ENCODE peak calls at places on chromosomes 1 and 21, in four cellular contexts. One of them, this sample, is unnamed.

GRCh38 chr1:173329747-173330146 is 122.6 kb upstream of the TNFSF4 start:
- DNase-seq in H9: no peak
- DNase-seq in H1: no peak
- DNase-seq in IMR-90: peak
- DNase-seq in this sample: no peak

GRCh38 chr1:211708006-211708405 is 32.6 kb upstream of the NEK2 start:
- DNase-seq in H9: no peak
- DNase-seq in IMR-90: peak
- DNase-seq in H1: no peak
- DNase-seq in this sample: no peak

GRCh38 chr1:65503427-65503826 is 83.0 kb downstream of the LEPR start:
- DNase-seq in IMR-90: peak
- DNase-seq in H9: no peak
- DNase-seq in H1: no peak
- DNase-seq in this sample: no peak

GRCh38 chr1:50080904-50081586 is 27.7 kb upstream of the ELAVL4 start:
- DNase-seq in H9: no peak
- DNase-seq in IMR-90: no peak
- DNase-seq in H1: peak
- DNase-seq in this sample: peak

GRCh38 chr1:203173566-203173965 is 2.1 kb downstream of the MYBPH start:
- DNase-seq in IMR-90: no peak
- DNase-seq in H9: no peak
- DNase-seq in H1: no peak
- DNase-seq in this sample: peak

GRCh38 chr1:26288311-26288941 is 8.5 kb downstream of the SH3BGRL3 start:
- DNase-seq in IMR-90: peak
- DNase-seq in H9: no peak
- DNase-seq in H1: no peak
- DNase-seq in this sample: no peak

GRCh38 chr1:214123061-214123784 is 135.4 kb downstream of the PROX1 start:
- DNase-seq in IMR-90: peak
- DNase-seq in H1: no peak
- DNase-seq in H9: peak
- DNase-seq in this sample: peak

GRCh38 chr1:14980801-14981200 is 172.7 kb upstream of the TMEM51 start:
- DNase-seq in IMR-90: peak
- DNase-seq in H9: no peak
- DNase-seq in H1: no peak
- DNase-seq in this sample: peak

GRCh38 chr1:36320291-36320758 is 3.1 kb downstream of the EVA1B start:
- DNase-seq in H1: peak
- DNase-seq in H9: no peak
- DNase-seq in IMR-90: no peak
- DNase-seq in this sample: no peak

GRCh38 chr1:164617607-164618564 is 58.9 kb downstream of the PBX1 start:
- DNase-seq in H1: peak
- DNase-seq in H9: peak
- DNase-seq in IMR-90: peak
- DNase-seq in this sample: peak

GRCh38 chr1:118136511-118136937 is 48.5 kb downstream of the SPAG17 start:
- DNase-seq in H9: no peak
- DNase-seq in H1: no peak
- DNase-seq in IMR-90: peak
- DNase-seq in this sample: peak

GRCh38 chr1:156625436-156626078 is 6.3 kb downstream of the HAPLN2 start:
- DNase-seq in IMR-90: peak
- DNase-seq in H9: no peak
- DNase-seq in H1: peak
- DNase-seq in this sample: peak

GRCh38 chr1:26530540-26530897 is 958 bp downstream of the RPS6KA1 start:
- DNase-seq in IMR-90: no peak
- DNase-seq in H9: peak
- DNase-seq in H1: peak
- DNase-seq in this sample: peak

GRCh38 chr21:45945066-45945867 is 36.3 kb upstream of the COL6A1 start:
- DNase-seq in H1: no peak
- DNase-seq in H9: no peak
- DNase-seq in IMR-90: no peak
- DNase-seq in this sample: no peak

GRCh38 chr1:235597867-235598553 is 51.6 kb downstream of the GNG4 start:
- DNase-seq in IMR-90: peak
- DNase-seq in H9: no peak
- DNase-seq in H1: no peak
- DNase-seq in this sample: peak

GRCh38 chr1:106975944-106976343 is 80.5 kb upstream of the PRMT6 start:
- DNase-seq in H9: peak
- DNase-seq in H1: no peak
- DNase-seq in IMR-90: peak
- DNase-seq in this sample: peak

GRCh38 chr1:91804546-91805023 is 81.4 kb downstream of the TGFBR3 start:
- DNase-seq in H1: no peak
- DNase-seq in H9: no peak
- DNase-seq in IMR-90: no peak
- DNase-seq in this sample: no peak

GRCh38 chr1:218495931-218496330 is 150.8 kb downstream of the TGFB2 start:
- DNase-seq in H9: no peak
- DNase-seq in IMR-90: no peak
- DNase-seq in H1: no peak
- DNase-seq in this sample: no peak

GRCh38 chr1:201742476-201742875 is 86.5 kb upstream of the IPO9 start:
- DNase-seq in H1: no peak
- DNase-seq in H9: no peak
- DNase-seq in IMR-90: no peak
- DNase-seq in this sample: no peak

GRCh38 chr1:40090652-40091355 is 6.2 kb downstream of the PPT1 start:
- DNase-seq in IMR-90: peak
- DNase-seq in H9: no peak
- DNase-seq in H1: no peak
- DNase-seq in this sample: no peak

GRCh38 chr1:9066945-9067807 is 2.3 kb downstream of the SLC2A5 start:
- DNase-seq in IMR-90: peak
- DNase-seq in H1: no peak
- DNase-seq in H9: no peak
- DNase-seq in this sample: no peak

GRCh38 chr1:42936309-42937078 is 22.2 kb downstream of the SLC2A1 start:
- DNase-seq in IMR-90: peak
- DNase-seq in H9: no peak
- DNase-seq in H1: no peak
- DNase-seq in this sample: no peak

GRCh38 chr1:244865820-244866219 is 1.5 kb upstream of the HNRNPU start:
- DNase-seq in IMR-90: no peak
- DNase-seq in H9: no peak
- DNase-seq in H1: no peak
- DNase-seq in this sample: no peak

GRCh38 chr1:199221371-199222150 is 582.7 kb downstream of the PTPRC start:
- DNase-seq in IMR-90: no peak
- DNase-seq in H9: no peak
- DNase-seq in H1: no peak
- DNase-seq in this sample: no peak

GRCh38 chr1:173445164-173445563 is 32.0 kb upstream of the PRDX6 start:
- DNase-seq in H1: no peak
- DNase-seq in H9: no peak
- DNase-seq in IMR-90: no peak
- DNase-seq in this sample: peak

GRCh38 chr1:3903141-3904005 is 3.3 kb upstream of the C1orf174 start:
- DNase-seq in H1: no peak
- DNase-seq in IMR-90: no peak
- DNase-seq in H9: no peak
- DNase-seq in this sample: no peak

GRCh38 chr21:42973309-42973990 is 912 bp upstream of the PKNOX1 start:
- DNase-seq in H1: no peak
- DNase-seq in IMR-90: no peak
- DNase-seq in H9: peak
- DNase-seq in this sample: no peak

GRCh38 chr1:117014209-117014608 is 12.6 kb downstream of the CD101 start:
- DNase-seq in H1: no peak
- DNase-seq in IMR-90: no peak
- DNase-seq in H9: no peak
- DNase-seq in this sample: no peak

GRCh38 chr1:25927541-25928265 is 21.5 kb upstream of the STMN1 start:
- DNase-seq in IMR-90: no peak
- DNase-seq in H9: peak
- DNase-seq in H1: no peak
- DNase-seq in this sample: peak

GRCh38 chr21:29351691-29352090 is 53.0 kb downstream of the BACH1 start:
- DNase-seq in H1: no peak
- DNase-seq in IMR-90: peak
- DNase-seq in H9: no peak
- DNase-seq in this sample: no peak

GRCh38 chr1:186482661-186483255 is 21.8 kb upstream of the PDC start:
- DNase-seq in H1: peak
- DNase-seq in H9: peak
- DNase-seq in IMR-90: peak
- DNase-seq in this sample: peak

GRCh38 chr1:32797456-32797855 is 19.7 kb downstream of the YARS1 start:
- DNase-seq in H9: no peak
- DNase-seq in IMR-90: peak
- DNase-seq in H1: no peak
- DNase-seq in this sample: no peak

DNA sequence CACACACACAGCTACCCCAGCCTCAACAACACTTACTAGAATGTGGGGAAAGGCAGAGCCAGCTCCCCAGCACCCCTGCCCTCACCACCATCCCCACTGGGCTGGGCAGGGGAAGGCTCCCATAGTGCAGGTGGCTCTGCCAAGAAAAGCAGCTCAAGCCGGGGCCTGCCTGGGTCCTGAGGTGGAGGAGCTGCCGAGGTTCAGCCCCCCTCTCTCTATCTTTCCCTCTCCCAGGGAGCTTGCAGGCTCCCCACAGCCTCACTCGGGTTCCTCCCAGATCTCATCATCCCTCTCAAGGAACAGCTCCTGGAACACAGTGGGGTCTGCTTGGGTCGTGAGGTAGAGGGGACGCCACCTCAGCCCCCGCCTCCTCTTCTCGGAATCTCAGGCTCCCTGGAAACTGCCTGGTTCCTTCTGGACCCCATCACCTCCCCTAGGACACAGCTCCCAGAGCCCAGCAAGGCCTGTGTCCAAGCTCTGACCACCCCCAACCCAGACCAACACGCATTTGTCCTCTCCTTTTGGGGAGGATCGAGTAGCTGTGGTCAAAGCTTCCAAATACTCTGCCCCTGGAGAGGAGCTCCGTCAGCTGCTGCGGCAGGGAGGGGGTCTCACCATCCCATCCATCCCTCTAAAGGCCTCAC is 704 bp downstream of the S100A16 start:
- DNase-seq in H9: no peak
- DNase-seq in H1: no peak
- DNase-seq in IMR-90: no peak
- DNase-seq in this sample: no peak
- H3K4me2 ChIP-seq in H9: peak
- H3K4me2 ChIP-seq in H1: peak
- H3K4me2 ChIP-seq in IMR-90: peak
- H3K4me2 ChIP-seq in this sample: peak

DNA sequence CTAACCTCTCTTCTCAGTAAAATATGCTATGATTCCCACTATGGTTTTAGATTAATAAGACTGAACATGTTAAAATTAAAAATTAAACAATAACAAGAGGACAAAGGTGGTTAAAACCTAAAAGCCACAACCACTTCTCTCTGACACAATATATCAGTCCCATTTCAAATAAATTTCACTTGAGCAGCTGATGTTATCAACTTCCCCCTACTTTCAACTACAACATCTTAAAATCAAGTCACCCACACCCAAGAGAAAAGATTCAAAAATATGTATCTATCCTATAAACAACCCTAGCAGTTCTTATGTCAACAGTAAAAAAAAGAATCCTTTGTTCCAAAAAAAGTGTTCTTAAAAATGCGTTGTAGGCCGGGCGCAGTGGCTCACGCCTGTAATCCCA is 7.5 kb downstream of the PUM1 start:
- DNase-seq in H9: no peak
- DNase-seq in H1: no peak
- DNase-seq in IMR-90: no peak
- DNase-seq in this sample: no peak
- H3K56ac ChIP-seq in H9: no peak
- H3K56ac ChIP-seq in H1: no peak
- H3K56ac ChIP-seq in IMR-90: no peak
- H3K56ac ChIP-seq in this sample: no peak

GRCh38 chr1:210685295-210685650 is 356.6 kb downstream of the HHAT start:
- DNase-seq in H1: no peak
- DNase-seq in IMR-90: no peak
- DNase-seq in H9: no peak
- DNase-seq in this sample: no peak
- H3K4me2 ChIP-seq in H1: no peak
- H3K4me2 ChIP-seq in IMR-90: no peak
- H3K4me2 ChIP-seq in H9: no peak
- H3K4me2 ChIP-seq in this sample: no peak

GRCh38 chr1:24337455-24337854 is 18.3 kb downstream of the GRHL3 start:
- DNase-seq in H9: peak
- DNase-seq in H1: no peak
- DNase-seq in IMR-90: no peak
- DNase-seq in this sample: no peak
- H3K56ac ChIP-seq in H9: no peak
- H3K56ac ChIP-seq in H1: no peak
- H3K56ac ChIP-seq in IMR-90: no peak
- H3K56ac ChIP-seq in this sample: no peak

GRCh38 chr1:12537294-12537693 is 80.7 kb downstream of the DHRS3 start:
- DNase-seq in H1: no peak
- DNase-seq in H9: no peak
- DNase-seq in IMR-90: no peak
- DNase-seq in this sample: no peak

GRCh38 chr1:12539705-12540579 is 78.1 kb downstream of the DHRS3 start:
- DNase-seq in H1: peak
- DNase-seq in IMR-90: peak
- DNase-seq in H9: peak
- DNase-seq in this sample: peak

GRCh38 chr1:12540580-12541273 is 77.3 kb downstream of the DHRS3 start:
- DNase-seq in IMR-90: no peak
- DNase-seq in H1: no peak
- DNase-seq in H9: no peak
- DNase-seq in this sample: no peak

GRCh38 chr1:12537906-12538461 is 80.0 kb downstream of the DHRS3 start:
- DNase-seq in H1: no peak
- DNase-seq in H9: no peak
- DNase-seq in IMR-90: no peak
- DNase-seq in this sample: no peak

DNA sequence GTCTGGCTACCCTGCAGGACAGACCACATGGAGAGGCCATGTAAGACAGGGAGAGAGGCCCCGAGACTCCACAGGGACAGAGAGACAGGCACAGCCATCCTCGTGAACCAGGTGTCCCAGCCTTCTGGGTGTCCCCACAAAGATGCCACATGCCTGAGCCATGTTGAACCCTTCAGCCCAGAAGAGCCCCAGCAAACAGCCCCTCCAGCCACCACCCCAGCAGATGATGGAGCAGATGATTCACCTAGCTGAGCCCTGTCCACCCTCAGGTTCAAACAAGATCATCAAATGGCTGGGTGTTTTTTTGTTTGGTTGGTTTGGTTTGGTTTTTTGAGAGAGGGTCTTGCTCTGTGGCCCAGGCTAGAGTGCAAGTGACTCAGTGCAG is 78.7 kb downstream of the DHRS3 start:
- DNase-seq in IMR-90: no peak
- DNase-seq in H1: no peak
- DNase-seq in H9: no peak
- DNase-seq in this sample: no peak
- H3K4me2 ChIP-seq in IMR-90: no peak
- H3K4me2 ChIP-seq in H1: no peak
- H3K4me2 ChIP-seq in H9: no peak
- H3K4me2 ChIP-seq in this sample: no peak

GRCh38 chr1:227304665-227305064 is 13.6 kb downstream of the CDC42BPA start:
- DNase-seq in IMR-90: no peak
- DNase-seq in H9: no peak
- DNase-seq in H1: no peak
- DNase-seq in this sample: no peak
- H3K56ac ChIP-seq in IMR-90: no peak
- H3K56ac ChIP-seq in H9: no peak
- H3K56ac ChIP-seq in H1: no peak
- H3K56ac ChIP-seq in this sample: no peak